ENCODE peak calls at places on chromosomes 11 and 22, in ten cellular contexts. A is CD8-positive, alpha-beta memory T cell; W is activated naive CD8-positive, alpha-beta T cell treated with anti-CD3 and anti-CD28 coated beads for 36 hours; N is sciatic nerve; V is nucleus accumbens; F is uterus; Q is HCT116; L is GM20000; U is left cardiac atrium; G is thoracic aorta. M is an unnamed sample.

GRCh38 chr11:46896719-46897406 is 21.5 kb downstream of the LRP4 start:
- DNase-seq in A (no peak), W (no peak), N (no peak), V (peak), F (no peak), Q (peak), L (peak), U (no peak), G (no peak), M (peak)

GRCh38 chr22:32926600-32926999 is 125.1 kb downstream of the TIMP3 start:
- DNase-seq in A (no peak), W (no peak), N (no peak), V (no peak), F (no peak), Q (peak), L (peak), U (no peak), G (no peak), M (peak)

GRCh38 chr11:34052608-34053160 is 1.2 kb downstream of the CAPRIN1 start:
- DNase-seq in A (peak), W (peak), N (peak), V (peak), F (peak), Q (no peak), L (no peak), U (peak), G (no peak), M (peak)

GRCh38 chr11:19666951-19667350 is 45.7 kb upstream of the NAV2 start:
- DNase-seq in A (no peak), W (no peak), N (no peak), V (peak), F (no peak), Q (no peak), L (no peak), U (no peak), G (no peak), M (no peak)

GRCh38 chr11:63020671-63021255 is 5.1 kb upstream of the SLC22A8 start:
- DNase-seq in A (no peak), W (peak), N (peak), V (peak), F (no peak), Q (peak), L (no peak), U (no peak), G (no peak), M (no peak)

GRCh38 chr11:77558380-77558779 is 31.4 kb upstream of the AQP11 start:
- DNase-seq in A (no peak), W (no peak), N (no peak), V (no peak), F (no peak), Q (no peak), L (no peak), U (no peak), G (no peak), M (no peak)

GRCh38 chr22:29784451-29785361 is 17.5 kb downstream of the UQCR10 start:
- DNase-seq in A (no peak), W (no peak), N (no peak), V (peak), F (peak), Q (no peak), L (no peak), U (peak), G (no peak), M (no peak)

GRCh38 chr11:56783448-56784041 is 35.0 kb upstream of the OR9G4 start:
- DNase-seq in A (no peak), W (no peak), N (no peak), V (no peak), F (no peak), Q (peak), L (peak), U (no peak), G (no peak), M (peak)

GRCh38 chr11:82733444-82734119 is at the start of gene FAM181B:
- DNase-seq in A (no peak), W (peak), N (peak), V (peak), F (peak), Q (no peak), L (peak), U (peak), G (peak), M (peak)

GRCh38 chr22:19287889-19288288 is 3.6 kb downstream of the CLTCL1 start:
- DNase-seq in A (no peak), W (no peak), N (no peak), V (no peak), F (no peak), Q (no peak), L (no peak), U (no peak), G (no peak), M (peak)

GRCh38 chr22:29431986-29432385 is 6.4 kb upstream of the RFPL1 start:
- DNase-seq in A (no peak), W (no peak), N (no peak), V (no peak), F (no peak), Q (no peak), L (no peak), U (no peak), G (no peak), M (no peak)

GRCh38 chr11:78138694-78139421 is 568 bp downstream of the ALG8 start:
- DNase-seq in A (no peak), W (peak), N (no peak), V (no peak), F (no peak), Q (peak), L (peak), U (no peak), G (no peak), M (no peak)

GRCh38 chr11:66851251-66851620 is 5.6 kb upstream of the LRFN4 start:
- DNase-seq in A (no peak), W (no peak), N (peak), V (no peak), F (no peak), Q (no peak), L (no peak), U (no peak), G (no peak), M (no peak)

GRCh38 chr11:46678741-46679130 is 21.7 kb downstream of the ARHGAP1 start:
- DNase-seq in A (no peak), W (no peak), N (no peak), V (no peak), F (no peak), Q (no peak), L (no peak), U (peak), G (no peak), M (no peak)